ENCODE peak calls at places on chromosomes 6 and 20, in seven cellular contexts. P is fibroblast of mammary gland, L is K562, A is AG04450, W is heart right ventricle, T is psoas muscle, R is WTC11. U is an unnamed sample.

GRCh38 chr20:31788578-31788977 is 30.6 kb upstream of the MYLK2 start:
- DNase-seq in P (peak; percentile 49), L (no peak), A (no peak), W (no peak), T (peak; percentile 36), R (peak; percentile 25), U (no peak)

GRCh38 chr6:147936703-147937102 is 405.9 kb upstream of the SASH1 start:
- DNase-seq in P (no peak), L (no peak), A (no peak), W (no peak), T (no peak), R (no peak), U (no peak)

GRCh38 chr6:13575377-13575775 is 975 bp downstream of the SIRT5 start:
- DNase-seq in P (no peak), L (no peak), A (no peak), W (no peak), T (no peak), R (no peak), U (no peak)

GRCh38 chr6:33294086-33294823 is 4.5 kb downstream of the RGL2 start:
- DNase-seq in P (no peak), L (no peak), A (no peak), W (no peak), T (no peak), R (no peak), U (no peak)

GRCh38 chr20:58241766-58242465 is 13.5 kb upstream of the ANKRD60 start:
- DNase-seq in P (no peak), L (no peak), A (no peak), W (no peak), T (no peak), R (no peak), U (no peak)

GRCh38 chr20:50560867-50561266 is 50.7 kb downstream of the PTPN1 start:
- DNase-seq in P (no peak), L (no peak), A (no peak), W (no peak), T (no peak), R (no peak), U (no peak)

GRCh38 chr6:147169529-147169928 is 34.7 kb upstream of the STXBP5 start:
- DNase-seq in P (no peak), L (no peak), A (no peak), W (no peak), T (no peak), R (no peak), U (no peak)

GRCh38 chr6:19322691-19323470 is 514.3 kb upstream of the ID4 start:
- DNase-seq in P (no peak), L (no peak), A (no peak), W (no peak), T (no peak), R (no peak), U (no peak)

GRCh38 chr6:20712011-20712410 is 177.8 kb downstream of the CDKAL1 start:
- DNase-seq in P (no peak), L (no peak), A (no peak), W (no peak), T (no peak), R (no peak), U (no peak)

GRCh38 chr6:162671580-162672165 is 55.9 kb downstream of the PRKN start:
- DNase-seq in P (no peak), L (no peak), A (no peak), W (peak; percentile 10), T (no peak), R (no peak), U (no peak)

GRCh38 chr20:23007886-23008285 is 27.2 kb upstream of the SSTR4 start:
- DNase-seq in P (no peak), L (no peak), A (no peak), W (no peak), T (no peak), R (no peak), U (no peak)

GRCh38 chr20:62266340-62266739 is 28.0 kb downstream of the OSBPL2 start:
- DNase-seq in P (peak; percentile 12), L (peak; percentile 64), A (no peak), W (no peak), T (no peak), R (no peak), U (no peak)

GRCh38 chr6:71733970-71734899 is 152.1 kb upstream of the RIMS1 start:
- DNase-seq in P (peak; percentile 29), L (no peak), A (no peak), W (no peak), T (no peak), R (no peak), U (no peak)

GRCh38 chr6:115643762-115644161 is 416.9 kb downstream of the FRK start:
- DNase-seq in P (peak; percentile 18), L (no peak), A (peak; percentile 10), W (no peak), T (no peak), R (no peak), U (no peak)

GRCh38 chr6:26043389-26044139 is 43.7 kb upstream of the HFE start:
- DNase-seq in P (peak; percentile 99), L (no peak), A (peak; percentile 96), W (peak; percentile 89), T (no peak), R (peak; percentile 36), U (peak; percentile 51)

GRCh38 chr20:19137641-19138040 is 74.8 kb upstream of the SLC24A3 start:
- DNase-seq in P (no peak), L (no peak), A (no peak), W (no peak), T (no peak), R (no peak), U (no peak)

GRCh38 chr6:158970640-158971291 is 29.2 kb downstream of the RSPH3 start:
- DNase-seq in P (peak; percentile 17), L (no peak), A (no peak), W (no peak), T (no peak), R (no peak), U (no peak)

GRCh38 chr6:142361765-142362540 is 60.1 kb downstream of the ADGRG6 start:
- DNase-seq in P (peak; percentile 78), L (no peak), A (peak; percentile 84), W (no peak), T (no peak), R (no peak), U (no peak)

GRCh38 chr20:10637563-10637962 is 36.2 kb downstream of the JAG1 start:
- DNase-seq in P (no peak), L (no peak), A (no peak), W (no peak), T (no peak), R (peak; percentile 61), U (no peak)

GRCh38 chr6:34241351-34242215 is 4.9 kb downstream of the HMGA1 start:
- DNase-seq in P (no peak), L (peak; percentile 7), A (no peak), W (no peak), T (no peak), R (no peak), U (no peak)

GRCh38 chr6:8064638-8065518 is 689 bp upstream of the BLOC1S5 start:
- DNase-seq in P (no peak), L (no peak), A (no peak), W (no peak), T (no peak), R (no peak), U (no peak)

GRCh38 chr6:8061736-8062135 is 2.5 kb downstream of the BLOC1S5 start:
- DNase-seq in P (no peak), L (no peak), A (no peak), W (no peak), T (no peak), R (no peak), U (no peak)

GRCh38 chr6:8066108-8066507 is 1.9 kb upstream of the BLOC1S5 start:
- DNase-seq in P (no peak), L (no peak), A (no peak), W (no peak), T (no peak), R (no peak), U (no peak)

GRCh38 chr6:8065519-8065911 is 1.3 kb upstream of the BLOC1S5 start:
- DNase-seq in P (no peak), L (no peak), A (no peak), W (no peak), T (no peak), R (no peak), U (no peak)

GRCh38 chr6:8063762-8064637 is at the start of gene BLOC1S5:
- DNase-seq in P (peak; percentile 95), L (peak; percentile 97), A (peak; percentile 91), W (peak; percentile 98), T (peak; percentile 96), R (peak; percentile 94), U (peak; percentile 98)
- TF ChIP-seq CTCF in P (no peak), L (peak; percentile 20), A (peak; percentile 12), W (no peak), T (no peak), R (no peak), U (no peak)

GRCh38 chr6:117459447-117459944 is 23.0 kb upstream of the DCBLD1 start:
- DNase-seq in P (no peak), L (no peak), A (no peak), W (no peak), T (no peak), R (no peak), U (no peak)
- TF ChIP-seq CTCF in P (no peak), L (no peak), A (no peak), W (no peak), T (no peak), R (no peak), U (no peak)

GRCh38 chr6:4133941-4134838 is 1.2 kb downstream of the ECI2 start:
- DNase-seq in P (peak; percentile 25), L (peak; percentile 33), A (no peak), W (peak; percentile 19), T (peak; percentile 26), R (peak; percentile 42), U (no peak)

GRCh38 chr6:4136354-4136831 is 1.0 kb upstream of the ECI2 start:
- DNase-seq in P (no peak), L (no peak), A (no peak), W (no peak), T (no peak), R (no peak), U (no peak)

GRCh38 chr6:4139272-4139671 is 3.9 kb upstream of the ECI2 start:
- DNase-seq in P (peak; percentile 28), L (no peak), A (no peak), W (no peak), T (no peak), R (no peak), U (no peak)

GRCh38 chr6:4134841-4135664 is at the start of gene ECI2:
- DNase-seq in P (no peak), L (peak; percentile 69), A (no peak), W (peak; percentile 68), T (peak; percentile 77), R (peak; percentile 66), U (peak; percentile 72)

GRCh38 chr6:4135665-4136353 is 434 bp upstream of the ECI2 start:
- DNase-seq in P (peak; percentile 90), L (peak; percentile 99), A (peak; percentile 89), W (peak; percentile 98), T (peak; percentile 99), R (peak; percentile 95), U (peak; percentile 94)
- TF ChIP-seq CTCF in P (no peak), L (no peak), A (no peak), W (no peak), T (no peak), R (no peak), U (no peak)

GRCh38 chr6:40845588-40845987 is 193.4 kb downstream of the UNC5CL start:
- DNase-seq in P (peak; percentile 44), L (peak; percentile 28), A (peak; percentile 11), W (peak; percentile 35), T (no peak), R (peak; percentile 71), U (peak; percentile 67)
- TF ChIP-seq CTCF in P (peak; percentile 71), L (peak; percentile 65), A (peak; percentile 66), W (peak; percentile 8), T (peak; percentile 41), R (peak; percentile 34), U (peak; percentile 70)